ENCODE peak calls at places on chromosomes 16 and 17, in five cellular contexts. Q, S, M, G and J are unnamed samples.

GRCh38 chr16:82368041-82368440 is 198.0 kb upstream of the MPHOSPH6 start:
- DNase-seq in Q (peak), G (peak), S (peak), M (peak), J (no peak)

GRCh38 chr17:79242393-79242792 is 167.8 kb downstream of the ENGASE start:
- DNase-seq in G (no peak), M (no peak), S (no peak), Q (no peak), J (no peak)

GRCh38 chr17:51397361-51398127 is 137.2 kb downstream of the UTP18 start:
- DNase-seq in M (peak), S (peak), Q (no peak), G (no peak), J (peak)

GRCh38 chr17:43465049-43465448 is 18.7 kb upstream of the DHX8 start:
- DNase-seq in Q (no peak), S (no peak), G (no peak), M (no peak), J (no peak)

GRCh38 chr17:38798614-38799500 is 499 bp downstream of the PIP4K2B start:
- DNase-seq in G (peak), M (peak), Q (no peak), S (peak), J (peak)

GRCh38 chr17:59561042-59561441 is 4.4 kb upstream of the DHX40 start:
- DNase-seq in S (peak), Q (peak), G (no peak), M (peak), J (no peak)

GRCh38 chr16:19294156-19294649 is 8.7 kb downstream of the CLEC19A start:
- DNase-seq in G (peak), S (peak), M (no peak), Q (no peak), J (no peak)

GRCh38 chr16:53486230-53486629 is 16.8 kb downstream of the AKTIP start:
- DNase-seq in S (no peak), G (no peak), Q (no peak), M (no peak), J (no peak)

GRCh38 chr17:43360739-43361498 is 37.9 kb upstream of the ARL4D start:
- DNase-seq in G (peak), S (peak), Q (peak), M (peak), J (peak)

GRCh38 chr16:70534949-70535348 is 11.3 kb downstream of the SF3B3 start:
- DNase-seq in G (no peak), M (no peak), Q (no peak), S (no peak), J (no peak)

GRCh38 chr16:66478733-66479511 is 51.8 kb downstream of the BEAN1 start:
- DNase-seq in Q (peak), M (peak), S (peak), G (peak), J (peak)

GRCh38 chr16:58032710-58033293 is 7.2 kb downstream of the MMP15 start:
- DNase-seq in G (peak), M (no peak), Q (peak), S (no peak), J (no peak)

GRCh38 chr17:77207689-77208216 is 67.0 kb downstream of the SEC14L1 start:
- DNase-seq in G (no peak), M (no peak), Q (no peak), S (no peak), J (no peak)

GRCh38 chr16:55471448-55472097 is 7.4 kb upstream of the MMP2 start:
- DNase-seq in M (peak), S (peak), G (no peak), Q (no peak), J (peak)

GRCh38 chr17:42459256-42459982 is 741 bp downstream of the ATP6V0A1 start:
- DNase-seq in M (peak), Q (peak), G (peak), S (peak), J (peak)

GRCh38 chr17:8918811-8919210 is 46.7 kb downstream of the PIK3R5 start:
- DNase-seq in Q (no peak), M (no peak), G (no peak), S (no peak), J (peak)

GRCh38 chr17:66507103-66507923 is 204.9 kb downstream of the PRKCA start:
- DNase-seq in Q (no peak), M (peak), G (peak), S (peak), J (peak)

GRCh38 chr16:58654456-58655214 is 25.0 kb upstream of the CNOT1 start:
- DNase-seq in S (no peak), Q (no peak), M (no peak), G (no peak), J (no peak)

DNA sequence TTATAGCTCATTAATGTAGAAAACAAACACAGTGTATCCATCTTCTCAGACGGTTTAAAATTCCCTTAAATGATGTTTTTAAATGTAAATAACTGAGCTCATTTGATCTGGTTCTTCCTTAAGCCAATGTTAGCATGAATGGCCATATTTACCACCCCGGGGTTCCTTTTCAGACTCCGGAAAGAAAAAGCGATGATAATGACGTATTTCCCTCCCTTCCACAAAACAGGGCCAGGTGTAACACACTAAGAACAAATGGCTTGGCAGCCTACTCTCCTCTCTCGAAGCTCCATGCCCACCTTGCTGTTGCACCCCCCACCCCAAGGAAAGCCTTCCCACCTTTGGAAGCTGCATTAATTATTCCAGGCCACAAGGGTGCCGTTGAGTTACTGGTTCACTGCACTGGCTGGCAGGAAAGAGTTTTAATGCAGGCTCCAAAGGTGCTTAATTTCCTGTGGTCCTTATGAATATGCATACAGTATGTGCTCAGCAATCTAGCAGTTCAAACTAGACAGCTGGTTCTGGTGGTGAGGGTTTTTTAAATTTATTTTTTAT is 378.9 kb downstream of the WWOX start:
- DNase-seq in M (peak), S (peak), G (no peak), Q (no peak), J (no peak)
- TF ChIP-seq CTCF in M (peak), S (peak), G (no peak), Q (no peak), J (no peak)

DNA sequence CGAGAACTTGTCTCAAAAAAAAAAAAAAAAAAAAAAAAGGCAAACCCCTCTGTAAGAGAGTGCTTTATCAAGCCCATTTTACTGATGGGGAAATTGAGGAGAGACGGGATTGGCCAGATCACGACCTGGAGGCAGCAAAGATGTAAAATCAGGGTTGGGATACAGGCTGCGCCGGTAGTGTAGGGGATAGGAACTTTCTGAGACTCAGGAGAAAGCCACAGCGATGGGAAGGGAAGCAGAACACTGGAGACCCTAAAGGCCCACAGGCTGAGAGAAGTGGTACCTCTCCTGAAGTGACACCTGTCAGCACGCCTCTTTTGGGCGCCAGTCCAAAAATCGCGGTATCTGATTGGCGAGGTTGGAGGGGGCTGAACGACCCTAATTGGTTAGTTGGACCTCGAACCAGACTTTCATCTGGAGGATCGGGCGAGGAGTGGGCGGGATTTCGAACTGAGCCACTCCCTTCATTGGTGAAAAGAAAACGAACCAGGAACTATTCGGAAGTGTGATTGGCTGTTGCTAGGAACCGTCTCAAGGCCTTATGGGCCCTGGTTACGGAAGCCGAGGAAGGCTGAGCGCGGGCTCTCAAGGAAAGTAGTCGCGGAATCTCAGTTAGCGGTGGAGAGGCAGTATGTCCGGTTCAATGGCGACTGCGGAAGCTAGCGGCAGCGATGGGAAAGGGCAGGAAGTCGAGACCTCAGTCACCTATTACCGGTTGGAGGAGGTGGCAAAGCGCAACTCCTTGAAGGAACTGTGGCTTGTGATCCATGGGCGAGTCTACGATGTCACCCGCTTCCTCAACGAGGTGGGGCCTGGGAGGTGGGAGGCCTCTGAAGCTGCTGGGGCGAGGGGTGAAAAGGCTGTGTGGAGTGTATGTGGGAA is at the start of gene CYB5B:
- DNase-seq in G (peak), M (peak), S (peak), Q (peak), J (peak)
- TF ChIP-seq CTCF in G (no peak), M (no peak), S (no peak), Q (no peak), J (peak)

GRCh38 chr16:20520103-20520502 is 56.1 kb downstream of the ACSM2B start:
- DNase-seq in M (no peak), Q (no peak), S (no peak), G (no peak), J (no peak)
- TF ChIP-seq CTCF in M (no peak), Q (no peak), S (no peak), G (no peak), J (no peak)

GRCh38 chr16:11377156-11377555 is 31.9 kb downstream of the RMI2 start:
- DNase-seq in S (no peak), M (no peak), G (no peak), Q (no peak), J (no peak)
- TF ChIP-seq CTCF in S (no peak), M (no peak), G (no peak), Q (no peak), J (no peak)

GRCh38 chr17:7440823-7441174 is 1.5 kb downstream of the FGF11 start:
- DNase-seq in M (peak), G (peak), S (no peak), Q (no peak), J (no peak)
- TF ChIP-seq CTCF in M (no peak), G (no peak), S (no peak), Q (no peak), J (no peak)

GRCh38 chr17:73131993-73132595 is 32.7 kb upstream of the SSTR2 start:
- DNase-seq in G (no peak), M (no peak), Q (no peak), S (no peak), J (no peak)
- TF ChIP-seq CTCF in G (no peak), M (no peak), Q (no peak), S (no peak), J (no peak)

GRCh38 chr16:15795615-15796014 is 61.2 kb downstream of the MYH11 start:
- DNase-seq in G (no peak), S (no peak), Q (no peak), M (no peak), J (no peak)
- TF ChIP-seq CTCF in G (no peak), S (no peak), Q (no peak), M (no peak), J (no peak)